ENCODE peak calls at places on chromosomes 4 and X, in seven cellular contexts. X is IMR-90, L is H9, C is neuronal stem cell, U is H1, O is mesenchymal stem cell, T is trophoblast cell. G is an unnamed sample.

GRCh38 chr4:174592985-174593335 is 70.7 kb upstream of the HPGD start:
- DNase-seq in X (peak), L (no peak), C (no peak), U (no peak), O (peak), T (peak), G (no peak)

GRCh38 chr4:52718123-52718522 is 33.1 kb downstream of the ERVMER34-1 start:
- DNase-seq in X (peak), L (no peak), C (no peak), U (no peak), O (peak), T (no peak), G (peak)

GRCh38 chr4:64940698-64941097 is 531.4 kb upstream of the TECRL start:
- DNase-seq in X (no peak), L (no peak), C (no peak), U (no peak), O (peak), T (no peak), G (no peak)

GRCh38 chr4:87092389-87093141 is 127.9 kb downstream of the KLHL8 start:
- DNase-seq in X (peak), L (no peak), C (no peak), U (no peak), O (peak), T (peak), G (no peak)

GRCh38 chr4:38062088-38062893 is 102.1 kb downstream of the PTTG2 start:
- DNase-seq in X (peak), L (peak), C (peak), U (peak), O (peak), T (peak), G (peak)

GRCh38 chr4:94653095-94653649 is 104.6 kb upstream of the BMPR1B start:
- DNase-seq in X (no peak), L (no peak), C (no peak), U (no peak), O (no peak), T (peak), G (peak)

GRCh38 chr4:179662522-179662921 is 2220.3 kb upstream of the AGA start:
- DNase-seq in X (peak), L (no peak), C (no peak), U (no peak), O (no peak), T (no peak), G (no peak)

GRCh38 chr4:146407257-146407656 is 114.5 kb downstream of the SLC10A7 start:
- DNase-seq in X (no peak), L (no peak), C (no peak), U (no peak), O (no peak), T (no peak), G (no peak)

GRCh38 chrX:15335135-15336022 is at the start of gene PIGA:
- DNase-seq in X (peak), L (peak), C (peak), U (peak), O (peak), T (peak), G (peak)

GRCh38 chrX:41025926-41026325 is 59.3 kb upstream of the USP9X start:
- DNase-seq in X (peak), L (peak), C (no peak), U (no peak), O (no peak), T (no peak), G (peak)

GRCh38 chr4:147731611-147732515 is at the start of gene ARHGAP10:
- DNase-seq in X (peak), L (peak), C (peak), U (peak), O (peak), T (peak), G (peak)

GRCh38 chrX:50586980-50587379 is 116.4 kb upstream of the DGKK start:
- DNase-seq in X (no peak), L (no peak), C (no peak), U (no peak), O (no peak), T (no peak), G (no peak)

GRCh38 chr4:113741971-113742370 is 19.6 kb downstream of the CAMK2D start:
- DNase-seq in X (no peak), L (no peak), C (no peak), U (no peak), O (no peak), T (no peak), G (no peak)

GRCh38 chr4:124288706-124289486 is 423.6 kb downstream of the ANKRD50 start:
- DNase-seq in X (peak), L (no peak), C (no peak), U (no peak), O (no peak), T (no peak), G (no peak)

GRCh38 chr4:112895785-112896184 is 153.7 kb upstream of the ANK2 start:
- DNase-seq in X (no peak), L (peak), C (peak), U (no peak), O (peak), T (no peak), G (peak)

GRCh38 chr4:14092741-14093140 is 465.2 kb upstream of the BOD1L1 start:
- DNase-seq in X (no peak), L (no peak), C (no peak), U (no peak), O (no peak), T (no peak), G (no peak)

GRCh38 chr4:38562751-38563198 is 101.2 kb upstream of the KLF3 start:
- DNase-seq in X (peak), L (no peak), C (no peak), U (no peak), O (peak), T (no peak), G (peak)

GRCh38 chrX:111662314-111662713 is 18.7 kb upstream of the ALG13 start:
- DNase-seq in X (no peak), L (no peak), C (no peak), U (no peak), O (no peak), T (no peak), G (no peak)

GRCh38 chrX:40418413-40419195 is 162.2 kb upstream of the ATP6AP2 start:
- DNase-seq in X (no peak), L (no peak), C (no peak), U (no peak), O (no peak), T (no peak), G (no peak)

GRCh38 chrX:153968754-153969124 is 2.9 kb downstream of the HCFC1 start:
- DNase-seq in X (no peak), L (no peak), C (no peak), U (no peak), O (no peak), T (no peak), G (peak)

GRCh38 chr4:186829740-186830449 is 106.2 kb upstream of the FAT1 start:
- DNase-seq in X (peak), L (no peak), C (no peak), U (no peak), O (peak), T (no peak), G (no peak)

GRCh38 chr4:22483551-22483981 is 32.3 kb downstream of the ADGRA3 start:
- DNase-seq in X (peak), L (no peak), C (no peak), U (no peak), O (peak), T (no peak), G (no peak)

GRCh38 chr4:80017125-80017854 is 55.7 kb downstream of the ANTXR2 start:
- DNase-seq in X (peak), L (no peak), C (no peak), U (no peak), O (peak), T (no peak), G (peak)

GRCh38 chr4:186537843-186538521 is 17.4 kb downstream of the MTNR1A start:
- DNase-seq in X (no peak), L (no peak), C (no peak), U (no peak), O (no peak), T (no peak), G (peak)

GRCh38 chrX:119266364-119266995 is 30.4 kb downstream of the PGRMC1 start:
- DNase-seq in X (peak), L (no peak), C (no peak), U (no peak), O (peak), T (no peak), G (peak)

GRCh38 chrX:122943918-122944317 is 240.2 kb upstream of the GRIA3 start:
- DNase-seq in X (no peak), L (no peak), C (no peak), U (no peak), O (peak), T (no peak), G (no peak)

GRCh38 chr4:141711211-141711610 is 74.8 kb downstream of the IL15 start:
- DNase-seq in X (peak), L (no peak), C (no peak), U (no peak), O (peak), T (no peak), G (peak)

GRCh38 chrX:151815461-151815860 is 80.9 kb downstream of the CNGA2 start:
- DNase-seq in X (no peak), L (no peak), C (no peak), U (no peak), O (no peak), T (no peak), G (no peak)

GRCh38 chr4:172892300-172892699 is 276.3 kb upstream of the GALNT7 start:
- DNase-seq in X (peak), L (peak), C (no peak), U (peak), O (peak), T (peak), G (peak)

GRCh38 chr4:84389406-84389805 is 109.7 kb downstream of the NKX6-1 start:
- DNase-seq in X (no peak), L (no peak), C (no peak), U (no peak), O (no peak), T (no peak), G (peak)

GRCh38 chrX:154738013-154738738 is 12.7 kb downstream of the GAB3 start:
- DNase-seq in X (peak), L (no peak), C (no peak), U (no peak), O (peak), T (peak), G (no peak)

GRCh38 chr4:177480796-177481195 is 38.6 kb upstream of the AGA start:
- DNase-seq in X (peak), L (no peak), C (no peak), U (no peak), O (peak), T (peak), G (no peak)

GRCh38 chrX:115318139-115318538 is 28.6 kb downstream of the LUZP4 start:
- DNase-seq in X (no peak), L (peak), C (no peak), U (no peak), O (no peak), T (no peak), G (no peak)

GRCh38 chr4:70426789-70427188 is 29.0 kb downstream of the OPRPN start:
- DNase-seq in X (no peak), L (no peak), C (no peak), U (no peak), O (no peak), T (no peak), G (no peak)

GRCh38 chrX:111387470-111387869 is 24.5 kb downstream of the DCX start:
- DNase-seq in X (no peak), L (no peak), C (no peak), U (no peak), O (peak), T (no peak), G (no peak)

GRCh38 chr4:174749091-174749490 is 80.0 kb downstream of the GLRA3 start:
- DNase-seq in X (no peak), L (no peak), C (no peak), U (no peak), O (no peak), T (no peak), G (no peak)

GRCh38 chr4:4914059-4914820 is 54.8 kb downstream of the MSX1 start:
- DNase-seq in X (peak), L (no peak), C (no peak), U (no peak), O (no peak), T (no peak), G (no peak)

GRCh38 chrX:19698125-19698524 is 182.8 kb upstream of the MAP3K15 start:
- DNase-seq in X (peak), L (no peak), C (no peak), U (no peak), O (peak), T (no peak), G (no peak)

GRCh38 chrX:19698691-19699090 is 183.4 kb upstream of the MAP3K15 start:
- DNase-seq in X (no peak), L (no peak), C (no peak), U (no peak), O (no peak), T (no peak), G (no peak)

GRCh38 chrX:19697416-19697815 is 182.1 kb upstream of the MAP3K15 start:
- DNase-seq in X (peak), L (no peak), C (no peak), U (no peak), O (peak), T (no peak), G (no peak)

GRCh38 chrX:19695884-19696283 is 180.6 kb upstream of the MAP3K15 start:
- DNase-seq in X (no peak), L (no peak), C (no peak), U (no peak), O (no peak), T (no peak), G (no peak)

DNA sequence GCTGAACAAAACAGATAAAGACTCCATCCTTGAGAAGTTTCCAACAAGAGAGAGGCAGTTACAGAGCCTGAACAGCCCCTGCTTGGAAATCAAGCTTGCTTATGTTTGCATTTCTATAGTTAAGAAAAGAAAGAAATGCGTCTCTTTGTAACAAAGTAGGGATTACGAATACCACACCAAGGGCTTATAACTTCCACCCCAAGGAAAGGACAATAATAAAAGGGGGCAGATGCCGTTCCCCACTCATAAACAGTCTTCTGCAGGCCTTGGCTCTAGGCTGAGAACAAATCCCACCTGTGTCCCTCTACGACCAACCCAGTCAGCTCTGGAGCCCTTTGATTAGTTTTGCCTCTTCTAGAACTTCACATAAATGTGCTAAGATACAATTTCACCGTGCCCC is 183.8 kb upstream of the MAP3K15 start:
- DNase-seq in X (no peak), L (no peak), C (no peak), U (no peak), O (no peak), T (no peak), G (no peak)
- H3K18ac ChIP-seq in X (no peak), L (no peak), C (no peak), U (no peak), O (no peak), T (no peak), G (no peak)

GRCh38 chrX:101931494-101932248 is at the start of gene ZMAT1:
- DNase-seq in X (peak), L (peak), C (peak), U (peak), O (peak), T (peak), G (peak)

GRCh38 chrX:101931104-101931493 is 728 bp downstream of the ZMAT1 start:
- DNase-seq in X (no peak), L (no peak), C (peak), U (no peak), O (no peak), T (no peak), G (no peak)

DNA sequence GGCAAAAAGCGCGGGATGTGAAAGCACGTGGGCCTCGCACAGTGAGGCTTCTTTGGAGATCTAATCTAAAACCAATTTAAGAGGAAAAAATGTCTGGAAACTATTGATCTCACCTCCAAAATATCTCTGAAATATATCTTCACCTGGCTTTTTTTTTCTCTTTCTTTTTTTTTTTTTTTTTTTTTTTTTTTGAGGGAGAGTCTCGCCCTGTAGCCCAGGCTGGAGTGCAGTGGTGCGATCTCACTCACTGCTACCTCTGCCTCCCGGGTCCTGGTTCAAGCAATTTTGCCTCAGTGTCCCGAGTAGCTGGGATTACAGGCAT is 383 bp upstream of the ZMAT1 start:
- DNase-seq in X (no peak), L (no peak), C (no peak), U (no peak), O (no peak), T (no peak), G (no peak)
- H3K4ac ChIP-seq in X (no peak), L (no peak), C (no peak), U (no peak), O (no peak), T (no peak), G (no peak)

GRCh38 chr4:34281826-34282225 is 1962.5 kb downstream of the ARAP2 start:
- DNase-seq in X (no peak), L (no peak), C (no peak), U (no peak), O (no peak), T (no peak), G (peak)

GRCh38 chr4:34279011-34279410 is 1965.3 kb downstream of the ARAP2 start:
- DNase-seq in X (no peak), L (no peak), C (no peak), U (no peak), O (no peak), T (no peak), G (peak)

GRCh38 chr4:34280131-34280530 is 1964.2 kb downstream of the ARAP2 start:
- DNase-seq in X (no peak), L (no peak), C (no peak), U (no peak), O (no peak), T (no peak), G (peak)
- H4K8ac ChIP-seq in X (no peak), L (no peak), C (no peak), U (no peak), O (no peak), T (no peak), G (no peak)

GRCh38 chr4:7017446-7018048 is 25.6 kb upstream of the TADA2B start:
- DNase-seq in X (no peak), L (no peak), C (no peak), U (no peak), O (no peak), T (no peak), G (no peak)

GRCh38 chr4:7015383-7016035 is 27.7 kb upstream of the TADA2B start:
- DNase-seq in X (no peak), L (no peak), C (no peak), U (no peak), O (no peak), T (no peak), G (no peak)

GRCh38 chr4:7016512-7016911 is 26.7 kb upstream of the TADA2B start:
- DNase-seq in X (no peak), L (no peak), C (no peak), U (no peak), O (no peak), T (no peak), G (no peak)

GRCh38 chr4:7014815-7015214 is 28.4 kb upstream of the TADA2B start:
- DNase-seq in X (no peak), L (no peak), C (no peak), U (no peak), O (no peak), T (no peak), G (no peak)

DNA sequence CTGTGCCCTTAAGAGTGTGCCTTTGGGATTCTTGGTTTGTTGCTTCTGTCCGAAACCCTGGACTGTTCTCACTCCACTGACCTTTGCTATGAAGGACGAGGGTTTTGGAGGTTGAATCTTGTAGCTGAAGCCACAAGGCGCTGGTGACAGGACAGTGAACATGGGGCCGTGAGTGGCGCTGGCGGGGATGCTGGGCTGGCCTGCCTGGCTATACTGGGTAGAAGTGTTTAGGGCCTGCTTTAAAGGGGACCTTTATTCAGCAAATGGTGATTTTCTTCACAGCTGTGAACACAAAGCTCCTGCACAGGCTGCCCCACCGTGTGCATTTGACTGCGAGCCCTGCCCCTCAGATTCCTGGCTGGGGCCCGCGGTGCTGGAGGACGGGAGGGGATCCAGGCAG is 27.1 kb upstream of the TADA2B start:
- DNase-seq in X (no peak), L (no peak), C (no peak), U (no peak), O (no peak), T (no peak), G (no peak)
- H3K18ac ChIP-seq in X (no peak), L (no peak), C (no peak), U (no peak), O (no peak), T (no peak), G (no peak)

DNA sequence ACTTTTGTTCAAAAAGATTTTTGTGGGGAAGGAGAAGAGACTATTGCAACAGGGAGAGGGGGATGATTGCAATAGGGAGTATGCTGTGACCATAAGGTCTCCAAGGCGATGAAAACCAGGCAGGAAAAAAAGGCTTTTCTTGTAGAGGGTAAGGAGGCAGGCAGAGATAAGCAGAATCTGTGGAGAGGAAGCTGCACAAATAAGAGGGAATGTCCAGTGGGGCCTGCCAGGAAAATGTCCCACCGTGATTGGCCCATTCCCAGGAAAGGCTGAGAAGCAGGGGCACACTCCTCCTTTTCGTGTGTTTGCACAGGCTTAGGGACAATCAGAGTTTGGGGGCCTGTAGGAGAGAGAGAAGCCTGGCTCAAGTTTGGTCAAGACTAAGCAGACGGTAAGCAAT is 29.1 kb downstream of the SPACA5 start:
- DNase-seq in X (no peak), L (no peak), C (no peak), U (no peak), O (no peak), T (no peak), G (no peak)
- H3K4ac ChIP-seq in X (no peak), L (no peak), C (no peak), U (no peak), O (no peak), T (no peak), G (no peak)

GRCh38 chr4:89306486-89307184 is 965 bp downstream of the GPRIN3 start:
- DNase-seq in X (no peak), L (no peak), C (no peak), U (no peak), O (no peak), T (no peak), G (no peak)

GRCh38 chr4:89307185-89307445 is 485 bp downstream of the GPRIN3 start:
- DNase-seq in X (no peak), L (no peak), C (no peak), U (no peak), O (no peak), T (no peak), G (no peak)

GRCh38 chr4:89305712-89306437 is 1.7 kb downstream of the GPRIN3 start:
- DNase-seq in X (no peak), L (no peak), C (no peak), U (no peak), O (peak), T (no peak), G (no peak)

GRCh38 chr4:89307446-89308160 is at the start of gene GPRIN3:
- DNase-seq in X (no peak), L (peak), C (peak), U (peak), O (peak), T (no peak), G (peak)

DNA sequence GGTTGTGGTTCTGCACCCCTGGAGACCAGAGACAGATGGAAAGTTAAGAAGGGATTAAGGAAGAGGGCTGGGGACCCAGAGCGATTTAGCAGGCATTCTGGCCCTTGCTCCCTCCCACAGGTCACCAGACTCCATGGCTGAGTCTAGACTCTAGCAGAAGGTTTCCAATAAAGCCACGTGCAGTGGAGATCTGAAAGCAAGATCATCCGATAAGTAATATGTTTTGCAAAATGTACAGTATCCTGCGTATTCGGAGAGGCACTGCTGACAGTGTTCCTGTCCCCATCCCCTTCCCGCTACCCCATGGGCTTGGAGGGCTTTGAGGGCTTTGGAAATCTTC is 531 bp upstream of the GPRIN3 start:
- DNase-seq in X (no peak), L (no peak), C (no peak), U (no peak), O (no peak), T (no peak), G (no peak)
- H4K8ac ChIP-seq in X (no peak), L (no peak), C (no peak), U (no peak), O (peak), T (no peak), G (no peak)

G was measured in mesendoderm.